ENCODE peak calls at places on chromosomes 3 and 15, in five cellular contexts. One of them, this sample, is unnamed.

GRCh38 chr3:95567346-95567745 is 1247.0 kb upstream of the EPHA6 start:
- DNase-seq in A549: no peak
- DNase-seq in ovary: no peak
- DNase-seq in fibroblast of pulmonary artery: no peak
- DNase-seq in cardiac muscle cell: no peak
- DNase-seq in this sample: no peak

GRCh38 chr15:72907733-72908132 is 124.2 kb upstream of the ADPGK start:
- DNase-seq in A549: no peak
- DNase-seq in cardiac muscle cell: peak
- DNase-seq in fibroblast of pulmonary artery: peak
- DNase-seq in ovary: peak
- DNase-seq in this sample: peak

GRCh38 chr3:157195965-157196364 is 36.0 kb upstream of the CCNL1 start:
- DNase-seq in A549: no peak
- DNase-seq in fibroblast of pulmonary artery: no peak
- DNase-seq in cardiac muscle cell: no peak
- DNase-seq in ovary: no peak
- DNase-seq in this sample: no peak

GRCh38 chr3:177338697-177339219 is 141.5 kb upstream of the TBL1XR1 start:
- DNase-seq in A549: peak
- DNase-seq in cardiac muscle cell: no peak
- DNase-seq in fibroblast of pulmonary artery: peak
- DNase-seq in ovary: no peak
- DNase-seq in this sample: peak

GRCh38 chr3:163129287-163129686 is 1632.7 kb downstream of the OTOL1 start:
- DNase-seq in A549: no peak
- DNase-seq in fibroblast of pulmonary artery: no peak
- DNase-seq in cardiac muscle cell: no peak
- DNase-seq in ovary: no peak
- DNase-seq in this sample: no peak

GRCh38 chr3:126490619-126491018 is 14.9 kb upstream of the ZXDC start:
- DNase-seq in A549: no peak
- DNase-seq in ovary: no peak
- DNase-seq in fibroblast of pulmonary artery: no peak
- DNase-seq in cardiac muscle cell: no peak
- DNase-seq in this sample: no peak

GRCh38 chr15:71142780-71143179 is 27.5 kb downstream of the THSD4 start:
- DNase-seq in fibroblast of pulmonary artery: no peak
- DNase-seq in cardiac muscle cell: no peak
- DNase-seq in A549: no peak
- DNase-seq in ovary: no peak
- DNase-seq in this sample: no peak

GRCh38 chr3:110178965-110179364 is 841.6 kb upstream of the DPPA4 start:
- DNase-seq in cardiac muscle cell: no peak
- DNase-seq in A549: no peak
- DNase-seq in ovary: no peak
- DNase-seq in fibroblast of pulmonary artery: peak
- DNase-seq in this sample: peak

GRCh38 chr15:95793226-95793625 is 537.3 kb upstream of the NR2F2 start:
- DNase-seq in A549: no peak
- DNase-seq in cardiac muscle cell: no peak
- DNase-seq in fibroblast of pulmonary artery: no peak
- DNase-seq in ovary: no peak
- DNase-seq in this sample: no peak

GRCh38 chr15:29613951-29614382 is 208.3 kb downstream of the TJP1 start:
- DNase-seq in A549: peak
- DNase-seq in fibroblast of pulmonary artery: peak
- DNase-seq in ovary: no peak
- DNase-seq in cardiac muscle cell: no peak
- DNase-seq in this sample: peak

GRCh38 chr3:168974628-168975403 is 688.7 kb downstream of the MECOM start:
- DNase-seq in cardiac muscle cell: no peak
- DNase-seq in ovary: no peak
- DNase-seq in fibroblast of pulmonary artery: no peak
- DNase-seq in A549: no peak
- DNase-seq in this sample: no peak

GRCh38 chr3:105781871-105782270 is 86.9 kb downstream of the CBLB start:
- DNase-seq in cardiac muscle cell: no peak
- DNase-seq in fibroblast of pulmonary artery: peak
- DNase-seq in ovary: no peak
- DNase-seq in A549: no peak
- DNase-seq in this sample: peak

GRCh38 chr3:106249159-106249558 is 380.3 kb upstream of the CBLB start:
- DNase-seq in cardiac muscle cell: no peak
- DNase-seq in A549: no peak
- DNase-seq in fibroblast of pulmonary artery: peak
- DNase-seq in ovary: no peak
- DNase-seq in this sample: peak

GRCh38 chr3:136396916-136397315 is 146.8 kb downstream of the PCCB start:
- DNase-seq in cardiac muscle cell: no peak
- DNase-seq in fibroblast of pulmonary artery: no peak
- DNase-seq in ovary: no peak
- DNase-seq in A549: no peak
- DNase-seq in this sample: peak

GRCh38 chr3:153173758-153174516 is 11.9 kb downstream of the RAP2B start:
- DNase-seq in fibroblast of pulmonary artery: peak
- DNase-seq in cardiac muscle cell: no peak
- DNase-seq in A549: peak
- DNase-seq in ovary: no peak
- DNase-seq in this sample: peak

GRCh38 chr3:31610700-31611275 is 78.1 kb downstream of the STT3B start:
- DNase-seq in ovary: no peak
- DNase-seq in cardiac muscle cell: peak
- DNase-seq in fibroblast of pulmonary artery: peak
- DNase-seq in A549: peak
- DNase-seq in this sample: peak

GRCh38 chr3:136943396-136943795 is 14.4 kb upstream of the IL20RB start:
- DNase-seq in ovary: no peak
- DNase-seq in fibroblast of pulmonary artery: no peak
- DNase-seq in cardiac muscle cell: no peak
- DNase-seq in A549: no peak
- DNase-seq in this sample: no peak

GRCh38 chr15:71334874-71335273 is 219.6 kb downstream of the THSD4 start:
- DNase-seq in cardiac muscle cell: no peak
- DNase-seq in fibroblast of pulmonary artery: no peak
- DNase-seq in ovary: no peak
- DNase-seq in A549: no peak
- DNase-seq in this sample: peak

GRCh38 chr3:112958749-112959560 is 15.9 kb downstream of the CD200R1 start:
- DNase-seq in cardiac muscle cell: no peak
- DNase-seq in A549: no peak
- DNase-seq in ovary: no peak
- DNase-seq in fibroblast of pulmonary artery: no peak
- DNase-seq in this sample: no peak

GRCh38 chr3:23128655-23129054 is 74.5 kb upstream of the UBE2E2 start:
- DNase-seq in A549: no peak
- DNase-seq in fibroblast of pulmonary artery: no peak
- DNase-seq in cardiac muscle cell: no peak
- DNase-seq in ovary: no peak
- DNase-seq in this sample: no peak

GRCh38 chr15:80609512-80609946 is 85.6 kb upstream of the ABHD17C start:
- DNase-seq in cardiac muscle cell: no peak
- DNase-seq in A549: no peak
- DNase-seq in ovary: no peak
- DNase-seq in fibroblast of pulmonary artery: peak
- DNase-seq in this sample: no peak

GRCh38 chr3:185308126-185308754 is 54.4 kb upstream of the EHHADH start:
- DNase-seq in ovary: no peak
- DNase-seq in fibroblast of pulmonary artery: peak
- DNase-seq in cardiac muscle cell: peak
- DNase-seq in A549: peak
- DNase-seq in this sample: peak

GRCh38 chr15:88852476-88852875 is 42.9 kb downstream of the HAPLN3 start:
- DNase-seq in fibroblast of pulmonary artery: no peak
- DNase-seq in A549: no peak
- DNase-seq in ovary: no peak
- DNase-seq in cardiac muscle cell: no peak
- DNase-seq in this sample: no peak

DNA sequence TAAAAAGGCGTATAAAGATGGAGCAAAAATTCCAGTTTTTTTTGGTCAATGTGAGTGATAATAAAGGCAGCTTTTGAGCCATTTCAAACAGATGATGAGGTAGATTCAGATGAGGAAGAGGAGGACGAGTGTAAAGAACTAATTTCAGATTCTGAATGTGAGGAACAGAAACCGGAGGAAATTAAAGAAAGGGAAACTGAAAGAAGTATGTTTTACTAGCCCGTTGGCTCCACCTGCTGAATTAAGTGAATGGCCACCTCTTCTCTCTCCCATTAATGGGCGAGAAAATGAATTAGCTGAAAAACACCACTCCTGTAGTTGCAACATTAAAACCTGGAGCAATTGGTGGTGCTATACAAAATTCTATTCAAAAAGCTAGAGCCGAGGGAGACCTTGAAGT is 55.4 kb downstream of the CYP19A1 start:
- DNase-seq in ovary: no peak
- DNase-seq in A549: no peak
- DNase-seq in cardiac muscle cell: no peak
- DNase-seq in fibroblast of pulmonary artery: no peak
- DNase-seq in this sample: no peak
- TF ChIP-seq CTCF in ovary: no peak
- TF ChIP-seq CTCF in A549: no peak
- TF ChIP-seq CTCF in cardiac muscle cell: no peak
- TF ChIP-seq CTCF in fibroblast of pulmonary artery: no peak
- TF ChIP-seq CTCF in this sample: peak

DNA sequence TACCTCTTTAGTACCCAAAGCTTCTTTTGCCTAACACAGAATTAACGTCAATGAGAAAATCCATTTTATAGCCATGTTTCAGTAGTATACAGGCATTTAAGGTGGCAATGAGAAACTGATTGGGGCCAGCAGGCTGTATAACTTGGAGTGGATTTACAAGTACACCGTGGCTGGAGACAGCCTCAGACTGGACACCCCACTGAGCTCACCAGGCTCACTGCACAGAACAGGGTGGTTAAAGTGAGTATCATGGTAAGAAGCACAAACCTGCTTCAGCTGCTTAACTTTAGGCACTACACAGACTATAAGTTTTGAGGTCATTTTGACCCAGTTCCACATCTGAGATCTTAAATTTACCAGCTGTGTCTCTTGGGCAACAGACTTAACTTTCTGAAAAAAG is 8.8 kb downstream of the CPOX start:
- DNase-seq in ovary: no peak
- DNase-seq in A549: no peak
- DNase-seq in cardiac muscle cell: peak
- DNase-seq in fibroblast of pulmonary artery: no peak
- DNase-seq in this sample: peak
- H3K4me3 ChIP-seq in ovary: no peak
- H3K4me3 ChIP-seq in A549: no peak
- H3K4me3 ChIP-seq in cardiac muscle cell: no peak
- H3K4me3 ChIP-seq in fibroblast of pulmonary artery: no peak
- H3K4me3 ChIP-seq in this sample: no peak

DNA sequence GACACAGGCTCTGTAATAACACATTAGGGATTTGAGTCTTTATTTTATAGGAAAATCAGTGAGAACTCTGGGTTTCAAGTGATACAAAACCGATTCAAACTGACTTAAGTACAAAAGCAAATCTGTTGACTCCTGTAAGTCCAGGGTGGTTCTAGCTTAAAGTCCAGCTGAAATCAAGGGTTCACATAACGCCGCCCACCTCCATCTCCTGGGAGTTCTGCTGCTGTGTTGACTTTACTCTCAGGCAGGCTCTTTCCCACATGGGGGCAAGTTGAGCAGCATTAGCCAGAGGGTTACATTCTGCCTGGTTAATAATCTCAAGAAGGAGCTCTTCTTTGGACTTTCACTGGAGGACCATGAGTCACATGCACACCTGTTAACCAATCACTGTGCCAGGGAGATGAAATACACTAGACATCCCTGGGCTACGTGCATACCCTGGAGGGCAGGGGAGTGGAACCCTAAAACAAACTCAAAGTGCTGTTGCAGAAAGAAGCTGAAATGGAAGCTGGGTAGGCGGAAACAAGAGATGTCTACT is 9.7 kb upstream of the RNF7 start:
- DNase-seq in ovary: no peak
- DNase-seq in fibroblast of pulmonary artery: no peak
- DNase-seq in A549: peak
- DNase-seq in cardiac muscle cell: no peak
- DNase-seq in this sample: peak
- TF ChIP-seq CTCF in ovary: no peak
- TF ChIP-seq CTCF in fibroblast of pulmonary artery: no peak
- TF ChIP-seq CTCF in A549: no peak
- TF ChIP-seq CTCF in cardiac muscle cell: no peak
- TF ChIP-seq CTCF in this sample: no peak

GRCh38 chr15:50911641-50912040 is 3.2 kb downstream of the AP4E1 start:
- DNase-seq in ovary: no peak
- DNase-seq in cardiac muscle cell: no peak
- DNase-seq in A549: no peak
- DNase-seq in fibroblast of pulmonary artery: no peak
- DNase-seq in this sample: peak
- H3K4me3 ChIP-seq in ovary: no peak
- H3K4me3 ChIP-seq in cardiac muscle cell: no peak
- H3K4me3 ChIP-seq in A549: no peak
- H3K4me3 ChIP-seq in fibroblast of pulmonary artery: no peak
- H3K4me3 ChIP-seq in this sample: no peak

GRCh38 chr3:159252772-159253384 is 451.0 kb downstream of the MFSD1 start:
- DNase-seq in fibroblast of pulmonary artery: peak
- DNase-seq in A549: peak
- DNase-seq in ovary: no peak
- DNase-seq in cardiac muscle cell: peak
- DNase-seq in this sample: peak
- TF ChIP-seq CTCF in fibroblast of pulmonary artery: peak
- TF ChIP-seq CTCF in A549: peak
- TF ChIP-seq CTCF in ovary: no peak
- TF ChIP-seq CTCF in cardiac muscle cell: peak
- TF ChIP-seq CTCF in this sample: peak

This sample was measured in choroid plexus epithelial cell.